ENCODE peak calls at places on chromosomes 11 and 22, in seven cellular contexts. F is astrocyte of the spinal cord, X is stomach, P is ovary, Y is lower lobe of right lung, K is H9, O is ascending aorta. G is an unnamed sample.
A peak's percentile ranks its signal among the peaks of the same experiment; 100 is the strongest.

GRCh38 chr11:11786234-11786633 is 55.5 kb upstream of the USP47 start:
- DNase-seq in F (no peak), X (no peak), P (no peak), Y (no peak), K (no peak), O (no peak), G (no peak)

GRCh38 chr11:17887779-17888178 is 125.1 kb downstream of the SERGEF start:
- DNase-seq in F (no peak), X (no peak), P (no peak), Y (no peak), K (peak; percentile 55), O (no peak), G (no peak)

GRCh38 chr11:35800970-35801953 is 138.7 kb downstream of the TRIM44 start:
- DNase-seq in F (peak; percentile 37), X (no peak), P (no peak), Y (no peak), K (no peak), O (no peak), G (no peak)

GRCh38 chr11:124839051-124839971 is 25.9 kb upstream of the ROBO3 start:
- DNase-seq in F (no peak), X (no peak), P (peak; percentile 40), Y (no peak), K (peak; percentile 55), O (no peak), G (no peak)

GRCh38 chr11:96306600-96306932 is 36.4 kb downstream of the MAML2 start:
- DNase-seq in F (no peak), X (no peak), P (no peak), Y (no peak), K (no peak), O (no peak), G (no peak)

GRCh38 chr11:116173506-116173905 is 599.3 kb downstream of the BUD13 start:
- DNase-seq in F (no peak), X (no peak), P (no peak), Y (no peak), K (no peak), O (no peak), G (no peak)

GRCh38 chr11:26199341-26199740 is 132.6 kb upstream of the ANO3 start:
- DNase-seq in F (peak; percentile 71), X (no peak), P (no peak), Y (no peak), K (no peak), O (no peak), G (no peak)

GRCh38 chr11:64186205-64187165 is 514 bp downstream of the STIP1 start:
- DNase-seq in F (no peak), X (no peak), P (no peak), Y (no peak), K (no peak), O (no peak), G (no peak)

GRCh38 chr11:63998558-63999348 is 12.5 kb downstream of the OTUB1 start:
- DNase-seq in F (no peak), X (peak; percentile 65), P (no peak), Y (peak; percentile 50), K (peak; percentile 81), O (no peak), G (no peak)

GRCh38 chr11:96715208-96715607 is 325.4 kb downstream of the JRKL start:
- DNase-seq in F (no peak), X (no peak), P (no peak), Y (no peak), K (no peak), O (no peak), G (no peak)

GRCh38 chr11:134901955-134902707 is 490.1 kb upstream of the B3GAT1 start:
- DNase-seq in F (no peak), X (no peak), P (no peak), Y (no peak), K (no peak), O (no peak), G (no peak)

GRCh38 chr11:60810151-60810550 is 25.0 kb downstream of the MS4A10 start:
- DNase-seq in F (no peak), X (no peak), P (no peak), Y (no peak), K (no peak), O (no peak), G (no peak)

GRCh38 chr11:14858404-14858803 is 33.6 kb downstream of the CYP2R1 start:
- DNase-seq in F (no peak), X (no peak), P (no peak), Y (no peak), K (no peak), O (no peak), G (no peak)

GRCh38 chr11:124075841-124076571 is 34.9 kb upstream of the OR10G7 start:
- DNase-seq in F (no peak), X (no peak), P (no peak), Y (peak; percentile 56), K (peak; percentile 44), O (no peak), G (no peak)

GRCh38 chr11:5815534-5815933 is 6.8 kb downstream of the OR52N2 start:
- DNase-seq in F (no peak), X (no peak), P (no peak), Y (no peak), K (no peak), O (no peak), G (no peak)

GRCh38 chr11:22792497-22792896 is 37.1 kb downstream of the SVIP start:
- DNase-seq in F (peak; percentile 62), X (no peak), P (no peak), Y (no peak), K (no peak), O (no peak), G (no peak)

GRCh38 chr11:68962527-68963250 is 18.1 kb downstream of the MRGPRD start:
- DNase-seq in F (peak; percentile 19), X (no peak), P (no peak), Y (peak; percentile 19), K (peak; percentile 26), O (no peak), G (no peak)

GRCh38 chr11:22656128-22656527 is 10.3 kb upstream of the GAS2 start:
- DNase-seq in F (no peak), X (no peak), P (no peak), Y (no peak), K (no peak), O (no peak), G (no peak)

GRCh38 chr11:11839718-11840117 is 2.1 kb upstream of the USP47 start:
- DNase-seq in F (no peak), X (no peak), P (no peak), Y (no peak), K (no peak), O (no peak), G (no peak)

GRCh38 chr22:19407649-19408606 is 23.6 kb downstream of the HIRA start:
- DNase-seq in F (no peak), X (peak; percentile 73), P (peak; percentile 54), Y (no peak), K (no peak), O (no peak), G (no peak)

GRCh38 chr11:134488512-134488911 is 76.5 kb upstream of the B3GAT1 start:
- DNase-seq in F (no peak), X (no peak), P (no peak), Y (no peak), K (no peak), O (no peak), G (no peak)

GRCh38 chr11:94171693-94172440 is 43.2 kb downstream of the PANX1 start:
- DNase-seq in F (no peak), X (peak; percentile 52), P (no peak), Y (peak; percentile 56), K (peak; percentile 73), O (no peak), G (no peak)

GRCh38 chr11:90223248-90223585 is 368 bp upstream of the CHORDC1 start:
- DNase-seq in F (no peak), X (no peak), P (no peak), Y (no peak), K (no peak), O (no peak), G (no peak)

GRCh38 chr11:127274328-127274676 is 273.7 kb upstream of the KIRREL3 start:
- DNase-seq in F (no peak), X (no peak), P (no peak), Y (no peak), K (no peak), O (no peak), G (no peak)

GRCh38 chr11:65599955-65600246 is 4.3 kb upstream of the KCNK7 start:
- DNase-seq in F (no peak), X (no peak), P (no peak), Y (no peak), K (no peak), O (no peak), G (no peak)
- TF ChIP-seq CTCF in F (no peak), X (no peak), P (no peak), Y (no peak), K (no peak), O (no peak), G (no peak)

GRCh38 chr22:29917052-29917902 is 34.3 kb downstream of the MTMR3 start:
- DNase-seq in F (no peak), X (no peak), P (peak; percentile 64), Y (no peak), K (no peak), O (no peak), G (no peak)
- TF ChIP-seq CTCF in F (no peak), X (no peak), P (no peak), Y (no peak), K (no peak), O (no peak), G (no peak)

DNA sequence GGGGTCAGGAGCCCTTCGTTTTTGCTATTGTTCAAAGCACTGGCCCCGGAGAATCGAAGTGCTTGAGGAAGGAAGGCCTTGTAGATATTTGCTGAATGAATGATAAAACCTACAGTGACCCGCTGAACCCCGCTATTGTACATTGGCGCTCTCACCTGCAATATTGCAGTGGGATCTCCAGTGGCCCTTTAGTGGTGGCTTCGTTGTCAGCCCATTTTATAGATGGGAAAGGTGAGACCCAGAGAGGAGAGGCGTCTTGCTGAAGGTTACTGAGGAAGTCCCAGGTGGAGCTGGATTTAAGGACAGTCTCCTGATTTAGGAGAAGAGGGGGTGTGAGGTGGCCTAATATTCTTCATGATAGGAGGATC is 1.2 kb downstream of the CDC42EP2 start:
- DNase-seq in F (peak; percentile 14), X (no peak), P (no peak), Y (no peak), K (no peak), O (no peak), G (no peak)
- TF ChIP-seq CTCF in F (no peak), X (no peak), P (peak; percentile 48), Y (peak; percentile 48), K (peak; percentile 5), O (no peak), G (no peak)

GRCh38 chr11:109422755-109423113 is 744 bp downstream of the C11orf87 start:
- DNase-seq in F (peak; percentile 51), X (no peak), P (no peak), Y (no peak), K (no peak), O (no peak), G (no peak)

GRCh38 chr11:109424893-109425292 is 2.9 kb downstream of the C11orf87 start:
- DNase-seq in F (no peak), X (peak; percentile 33), P (no peak), Y (peak; percentile 47), K (peak; percentile 73), O (no peak), G (no peak)

GRCh38 chr11:109423860-109424190 is 1.8 kb downstream of the C11orf87 start:
- DNase-seq in F (no peak), X (no peak), P (no peak), Y (no peak), K (no peak), O (no peak), G (no peak)

GRCh38 chr11:109423114-109423859 is 1.3 kb downstream of the C11orf87 start:
- DNase-seq in F (peak; percentile 39), X (no peak), P (no peak), Y (no peak), K (peak; percentile 44), O (no peak), G (no peak)

GRCh38 chr11:109421981-109422590 is at the start of gene C11orf87:
- DNase-seq in F (peak; percentile 23), X (no peak), P (no peak), Y (peak; percentile 33), K (peak; percentile 79), O (no peak), G (no peak)
- TF ChIP-seq CTCF in F (no peak), X (no peak), P (no peak), Y (no peak), K (peak; percentile 25), O (no peak), G (no peak)